ENCODE peak calls at places on chromosomes 16 and 17, in ten cellular contexts. One of them, this sample, is unnamed.

GRCh38 chr16:11089504-11090124 is 145.2 kb downstream of the CLEC16A start:
- DNase-seq in HAP-1: no peak
- DNase-seq in NCI-H446: no peak
- DNase-seq in COLO829: no peak
- DNase-seq in LoVo: no peak
- DNase-seq in NCI-H748 treated with DMSO at 0.1 percent for 48 hours: no peak
- DNase-seq in Caki2: no peak
- DNase-seq in pancreas: no peak
- DNase-seq in germinal center: no peak
- DNase-seq in amniotic epithelial cell: peak
- DNase-seq in this sample: no peak

GRCh38 chr17:64020068-64020766 is at the start of gene ICAM2:
- DNase-seq in NCI-H446: no peak
- DNase-seq in Caki2: no peak
- DNase-seq in COLO829: no peak
- DNase-seq in LoVo: peak
- DNase-seq in amniotic epithelial cell: no peak
- DNase-seq in pancreas: peak
- DNase-seq in germinal center: peak
- DNase-seq in HAP-1: no peak
- DNase-seq in NCI-H748 treated with DMSO at 0.1 percent for 48 hours: no peak
- DNase-seq in this sample: no peak

GRCh38 chr17:49567871-49568694 is 7.6 kb upstream of the NXPH3 start:
- DNase-seq in Caki2: peak
- DNase-seq in amniotic epithelial cell: peak
- DNase-seq in LoVo: peak
- DNase-seq in pancreas: peak
- DNase-seq in germinal center: peak
- DNase-seq in NCI-H446: peak
- DNase-seq in COLO829: peak
- DNase-seq in NCI-H748 treated with DMSO at 0.1 percent for 48 hours: peak
- DNase-seq in HAP-1: peak
- DNase-seq in this sample: peak

GRCh38 chr16:87608400-87608985 is 6.2 kb downstream of the JPH3 start:
- DNase-seq in NCI-H446: no peak
- DNase-seq in LoVo: peak
- DNase-seq in amniotic epithelial cell: peak
- DNase-seq in COLO829: peak
- DNase-seq in pancreas: peak
- DNase-seq in HAP-1: peak
- DNase-seq in NCI-H748 treated with DMSO at 0.1 percent for 48 hours: no peak
- DNase-seq in germinal center: no peak
- DNase-seq in Caki2: peak
- DNase-seq in this sample: no peak

GRCh38 chr16:90005956-90006663 is 13.1 kb downstream of the DBNDD1 start:
- DNase-seq in germinal center: no peak
- DNase-seq in Caki2: no peak
- DNase-seq in NCI-H748 treated with DMSO at 0.1 percent for 48 hours: no peak
- DNase-seq in pancreas: no peak
- DNase-seq in LoVo: no peak
- DNase-seq in amniotic epithelial cell: no peak
- DNase-seq in NCI-H446: no peak
- DNase-seq in COLO829: no peak
- DNase-seq in HAP-1: no peak
- DNase-seq in this sample: no peak

GRCh38 chr17:32264823-32265191 is 825 bp upstream of the RHBDL3 start:
- DNase-seq in amniotic epithelial cell: no peak
- DNase-seq in NCI-H446: no peak
- DNase-seq in germinal center: no peak
- DNase-seq in pancreas: no peak
- DNase-seq in HAP-1: no peak
- DNase-seq in Caki2: no peak
- DNase-seq in COLO829: no peak
- DNase-seq in NCI-H748 treated with DMSO at 0.1 percent for 48 hours: no peak
- DNase-seq in LoVo: no peak
- DNase-seq in this sample: no peak

GRCh38 chr17:79538291-79538690 is 72.6 kb downstream of the RBFOX3 start:
- DNase-seq in amniotic epithelial cell: no peak
- DNase-seq in NCI-H748 treated with DMSO at 0.1 percent for 48 hours: no peak
- DNase-seq in germinal center: no peak
- DNase-seq in HAP-1: no peak
- DNase-seq in COLO829: no peak
- DNase-seq in NCI-H446: no peak
- DNase-seq in pancreas: no peak
- DNase-seq in LoVo: no peak
- DNase-seq in Caki2: no peak
- DNase-seq in this sample: no peak

GRCh38 chr16:88582912-88583575 is 12.8 kb downstream of the ZC3H18 start:
- DNase-seq in NCI-H748 treated with DMSO at 0.1 percent for 48 hours: no peak
- DNase-seq in LoVo: no peak
- DNase-seq in amniotic epithelial cell: no peak
- DNase-seq in germinal center: no peak
- DNase-seq in COLO829: no peak
- DNase-seq in Caki2: no peak
- DNase-seq in NCI-H446: no peak
- DNase-seq in HAP-1: no peak
- DNase-seq in pancreas: no peak
- DNase-seq in this sample: no peak

GRCh38 chr16:13234999-13235398 is 333.6 kb downstream of the SHISA9 start:
- DNase-seq in COLO829: no peak
- DNase-seq in HAP-1: no peak
- DNase-seq in Caki2: no peak
- DNase-seq in LoVo: no peak
- DNase-seq in germinal center: no peak
- DNase-seq in pancreas: no peak
- DNase-seq in NCI-H446: no peak
- DNase-seq in amniotic epithelial cell: no peak
- DNase-seq in NCI-H748 treated with DMSO at 0.1 percent for 48 hours: no peak
- DNase-seq in this sample: no peak

GRCh38 chr17:77770331-77771105 is 188.0 kb upstream of the TNRC6C start:
- DNase-seq in HAP-1: no peak
- DNase-seq in LoVo: no peak
- DNase-seq in NCI-H446: no peak
- DNase-seq in NCI-H748 treated with DMSO at 0.1 percent for 48 hours: no peak
- DNase-seq in germinal center: no peak
- DNase-seq in pancreas: no peak
- DNase-seq in amniotic epithelial cell: peak
- DNase-seq in COLO829: no peak
- DNase-seq in Caki2: peak
- DNase-seq in this sample: no peak

GRCh38 chr17:78753316-78754250 is 28.5 kb downstream of the CYTH1 start:
- DNase-seq in NCI-H748 treated with DMSO at 0.1 percent for 48 hours: no peak
- DNase-seq in Caki2: no peak
- DNase-seq in amniotic epithelial cell: no peak
- DNase-seq in LoVo: no peak
- DNase-seq in pancreas: no peak
- DNase-seq in COLO829: no peak
- DNase-seq in NCI-H446: no peak
- DNase-seq in germinal center: no peak
- DNase-seq in HAP-1: no peak
- DNase-seq in this sample: no peak

GRCh38 chr17:41621916-41622315 is 2.5 kb downstream of the KRT17 start:
- DNase-seq in NCI-H446: no peak
- DNase-seq in COLO829: no peak
- DNase-seq in NCI-H748 treated with DMSO at 0.1 percent for 48 hours: no peak
- DNase-seq in LoVo: no peak
- DNase-seq in germinal center: no peak
- DNase-seq in amniotic epithelial cell: no peak
- DNase-seq in Caki2: no peak
- DNase-seq in pancreas: no peak
- DNase-seq in HAP-1: no peak
- DNase-seq in this sample: no peak

GRCh38 chr16:2527784-2528100 is 3.5 kb downstream of the CEMP1 start:
- DNase-seq in pancreas: peak
- DNase-seq in Caki2: no peak
- DNase-seq in NCI-H446: no peak
- DNase-seq in NCI-H748 treated with DMSO at 0.1 percent for 48 hours: no peak
- DNase-seq in germinal center: no peak
- DNase-seq in HAP-1: no peak
- DNase-seq in LoVo: no peak
- DNase-seq in COLO829: no peak
- DNase-seq in amniotic epithelial cell: no peak
- DNase-seq in this sample: no peak

GRCh38 chr16:89505204-89506112 is 2.7 kb upstream of the SPG7 start:
- DNase-seq in HAP-1: no peak
- DNase-seq in pancreas: peak
- DNase-seq in Caki2: peak
- DNase-seq in NCI-H748 treated with DMSO at 0.1 percent for 48 hours: no peak
- DNase-seq in LoVo: peak
- DNase-seq in COLO829: peak
- DNase-seq in germinal center: peak
- DNase-seq in NCI-H446: no peak
- DNase-seq in amniotic epithelial cell: peak
- DNase-seq in this sample: no peak

This sample was measured in cerebellar nuclear complex.